ENCODE peak calls at places on chromosomes 12 and 14, in nine cellular contexts. K, J, B, D, U, G, Y, A and M are unnamed samples.

GRCh38 chr12:11812558-11813421 is 163.3 kb downstream of the ETV6 start:
- DNase-seq in D (peak; percentile 63), K (no peak), A (peak; percentile 52), U (no peak), Y (peak; percentile 10), G (no peak), B (no peak), J (peak; percentile 20), M (no peak)

GRCh38 chr12:13154027-13154538 is 42.4 kb upstream of the EMP1 start:
- DNase-seq in A (no peak), K (no peak), G (no peak), U (no peak), J (no peak), Y (no peak), D (no peak), B (no peak), M (no peak)

GRCh38 chr14:36654185-36655053 is 7.2 kb upstream of the PAX9 start:
- DNase-seq in D (no peak), K (no peak), Y (no peak), U (no peak), B (no peak), J (no peak), A (no peak), G (no peak), M (no peak)

GRCh38 chr14:61478971-61479473 is 157.6 kb downstream of the PRKCH start:
- DNase-seq in K (peak; percentile 57), G (no peak), D (no peak), A (no peak), B (no peak), Y (no peak), U (no peak), J (peak; percentile 41), M (no peak)

GRCh38 chr12:49609875-49610154 is 4.4 kb upstream of the FAM186B start:
- DNase-seq in A (no peak), G (no peak), U (no peak), J (no peak), Y (no peak), K (no peak), D (no peak), B (no peak), M (no peak)

GRCh38 chr12:130878193-130879185 is 6.6 kb downstream of the RAN start:
- DNase-seq in U (no peak), B (no peak), J (no peak), Y (no peak), G (no peak), D (no peak), K (peak; percentile 29), A (no peak), M (no peak)

GRCh38 chr14:65225299-65226159 is 123.2 kb upstream of the MAX start:
- DNase-seq in J (no peak), Y (no peak), A (no peak), K (no peak), B (no peak), G (no peak), U (no peak), D (peak; percentile 72), M (peak; percentile 89)

GRCh38 chr12:55017421-55017820 is 2.4 kb upstream of the NEUROD4 start:
- DNase-seq in A (no peak), U (no peak), B (no peak), D (no peak), K (no peak), Y (no peak), J (no peak), G (no peak), M (no peak)

GRCh38 chr14:90514015-90514398 is 117.2 kb downstream of the CALM1 start:
- DNase-seq in A (no peak), D (peak; percentile 92), G (no peak), U (no peak), J (no peak), K (no peak), Y (no peak), B (no peak), M (no peak)

GRCh38 chr14:50452979-50453705 is 56.5 kb upstream of the CDKL1 start:
- DNase-seq in K (no peak), G (peak; percentile 29), U (no peak), B (no peak), Y (no peak), A (no peak), J (no peak), D (no peak), M (peak; percentile 57)

GRCh38 chr12:40262657-40263056 is 37.9 kb downstream of the LRRK2 start:
- DNase-seq in K (no peak), B (no peak), U (no peak), J (no peak), A (no peak), G (no peak), Y (no peak), D (no peak), M (no peak)

GRCh38 chr14:65910108-65910507 is 497.6 kb downstream of the FUT8 start:
- DNase-seq in K (no peak), Y (no peak), G (peak; percentile 28), J (no peak), B (no peak), U (no peak), D (no peak), A (no peak), M (peak; percentile 7)

GRCh38 chr12:65510584-65511050 is 232.1 kb downstream of the MSRB3 start:
- DNase-seq in J (no peak), K (no peak), G (no peak), A (no peak), U (no peak), Y (no peak), D (no peak), B (peak; percentile 45), M (no peak)

GRCh38 chr14:97219356-97220017 is 422.3 kb downstream of the VRK1 start:
- DNase-seq in D (no peak), A (peak; percentile 5), K (peak; percentile 37), B (no peak), J (peak; percentile 32), U (no peak), G (no peak), Y (no peak), M (no peak)

GRCh38 chr12:47896633-47897032 is 8.2 kb downstream of the VDR start:
- DNase-seq in K (no peak), D (no peak), G (no peak), U (no peak), J (no peak), A (no peak), B (no peak), Y (no peak), M (no peak)

GRCh38 chr12:120362516-120363273 is 6.3 kb downstream of the MSI1 start:
- DNase-seq in U (no peak), J (no peak), K (no peak), B (no peak), A (no peak), G (no peak), D (peak; percentile 36), Y (no peak), M (no peak)

GRCh38 chr14:78758333-78758732 is 588.2 kb downstream of the NRXN3 start:
- DNase-seq in D (peak; percentile 57), B (no peak), U (no peak), G (no peak), Y (no peak), K (no peak), A (peak; percentile 46), J (no peak), M (no peak)

GRCh38 chr12:11672833-11673232 is 23.4 kb downstream of the ETV6 start:
- DNase-seq in Y (no peak), A (no peak), U (no peak), D (no peak), J (no peak), K (no peak), G (no peak), B (no peak), M (no peak)

GRCh38 chr12:27870939-27871338 is 90.9 kb upstream of the MANSC4 start:
- DNase-seq in U (no peak), J (no peak), A (no peak), K (no peak), B (no peak), Y (no peak), G (peak; percentile 65), D (no peak), M (no peak)

GRCh38 chr12:106950591-106950990 is 5.1 kb upstream of the TMEM263 start:
- DNase-seq in K (no peak), U (no peak), A (no peak), D (no peak), G (no peak), B (no peak), J (no peak), Y (no peak), M (no peak)

GRCh38 chr12:56143225-56143624 is 9.2 kb upstream of the MYL6B start:
- DNase-seq in J (no peak), U (no peak), G (no peak), D (no peak), A (no peak), B (no peak), K (no peak), Y (no peak), M (no peak)

GRCh38 chr14:31881531-31882310 is 195.4 kb upstream of the ARHGAP5 start:
- DNase-seq in Y (no peak), D (no peak), J (no peak), U (no peak), B (no peak), K (no peak), G (no peak), A (no peak), M (no peak)

GRCh38 chr12:57983150-57983857 is 41.9 kb downstream of the ATP23 start:
- DNase-seq in B (peak; percentile 7), D (peak; percentile 18), A (peak; percentile 55), U (no peak), G (peak; percentile 15), J (peak; percentile 15), Y (no peak), K (peak; percentile 31), M (no peak)

GRCh38 chr14:82776958-82777357 is 1243.3 kb upstream of the SEL1L start:
- DNase-seq in U (no peak), B (no peak), Y (no peak), G (no peak), K (no peak), A (no peak), J (no peak), D (no peak), M (no peak)

GRCh38 chr12:212799-213526 is 994 bp downstream of the SLC6A12 start:
- DNase-seq in A (no peak), B (no peak), Y (no peak), U (no peak), D (no peak), K (no peak), J (no peak), G (peak; percentile 39), M (peak; percentile 37)

GRCh38 chr14:71985538-71986234 is 53.5 kb downstream of the RGS6 start:
- DNase-seq in Y (no peak), A (no peak), J (no peak), B (no peak), G (no peak), D (no peak), U (no peak), K (no peak), M (no peak)

GRCh38 chr12:70372881-70373280 is 6.8 kb downstream of the KCNMB4 start:
- DNase-seq in G (no peak), D (no peak), A (no peak), Y (no peak), B (no peak), J (no peak), U (no peak), K (no peak), M (no peak)

GRCh38 chr12:26787125-26787495 is 45.9 kb downstream of the ITPR2 start:
- DNase-seq in J (no peak), D (no peak), A (no peak), K (no peak), B (no peak), U (no peak), Y (no peak), G (peak; percentile 67), M (no peak)

GRCh38 chr14:100702590-100702989 is 24.1 kb upstream of the DLK1 start:
- DNase-seq in Y (no peak), A (no peak), D (no peak), J (no peak), K (no peak), U (no peak), B (no peak), G (no peak), M (no peak)

GRCh38 chr12:114395755-114396152 is 10.2 kb downstream of the TBX5 start:
- DNase-seq in J (no peak), A (no peak), G (peak; percentile 72), K (no peak), B (no peak), Y (no peak), U (no peak), D (no peak), M (no peak)

GRCh38 chr14:83294941-83295340 is 1761.3 kb upstream of the SEL1L start:
- DNase-seq in Y (no peak), U (no peak), D (no peak), J (no peak), B (no peak), A (no peak), G (no peak), K (no peak), M (no peak)